ENCODE peak calls at places on chromosomes 5 and 9, in nine cellular contexts. One of them, this sample, is unnamed.

GRCh38 chr9:108776920-108777650 is 78.7 kb downstream of the ACTL7B start:
- DNase-seq in GM13977: no peak
- DNase-seq in breast epithelium: no peak
- DNase-seq in HCT116: no peak
- DNase-seq in coronary artery: no peak
- DNase-seq in nephron progenitor cell: no peak
- DNase-seq in epithelial cell of esophagus: peak; percentile 52
- DNase-seq in CD8-positive, alpha-beta T cell: no peak
- DNase-seq in A549: no peak
- DNase-seq in this sample: no peak

GRCh38 chr9:18359335-18359734 is 114.6 kb upstream of the ADAMTSL1 start:
- DNase-seq in GM13977: no peak
- DNase-seq in breast epithelium: no peak
- DNase-seq in HCT116: no peak
- DNase-seq in coronary artery: no peak
- DNase-seq in nephron progenitor cell: no peak
- DNase-seq in epithelial cell of esophagus: peak; percentile 12
- DNase-seq in CD8-positive, alpha-beta T cell: no peak
- DNase-seq in A549: no peak
- DNase-seq in this sample: no peak

GRCh38 chr5:34734321-34734720 is 78.2 kb downstream of the RAI14 start:
- DNase-seq in GM13977: no peak
- DNase-seq in breast epithelium: no peak
- DNase-seq in HCT116: no peak
- DNase-seq in coronary artery: no peak
- DNase-seq in nephron progenitor cell: no peak
- DNase-seq in epithelial cell of esophagus: no peak
- DNase-seq in CD8-positive, alpha-beta T cell: no peak
- DNase-seq in A549: no peak
- DNase-seq in this sample: no peak

GRCh38 chr5:178287791-178288105 is 55.1 kb upstream of the PHYKPL start:
- DNase-seq in GM13977: no peak
- DNase-seq in breast epithelium: peak; percentile 76
- DNase-seq in HCT116: no peak
- DNase-seq in coronary artery: no peak
- DNase-seq in nephron progenitor cell: no peak
- DNase-seq in epithelial cell of esophagus: no peak
- DNase-seq in CD8-positive, alpha-beta T cell: no peak
- DNase-seq in A549: no peak
- DNase-seq in this sample: no peak

GRCh38 chr5:125412051-125412560 is 665.7 kb upstream of the ZNF608 start:
- DNase-seq in GM13977: peak; percentile 25
- DNase-seq in breast epithelium: peak; percentile 29
- DNase-seq in HCT116: no peak
- DNase-seq in coronary artery: no peak
- DNase-seq in nephron progenitor cell: peak; percentile 31
- DNase-seq in epithelial cell of esophagus: peak; percentile 74
- DNase-seq in CD8-positive, alpha-beta T cell: no peak
- DNase-seq in A549: no peak
- DNase-seq in this sample: peak; percentile 38

GRCh38 chr9:104287255-104287872 is 193.3 kb downstream of the SMC2 start:
- DNase-seq in GM13977: no peak
- DNase-seq in breast epithelium: no peak
- DNase-seq in HCT116: no peak
- DNase-seq in coronary artery: no peak
- DNase-seq in nephron progenitor cell: no peak
- DNase-seq in epithelial cell of esophagus: no peak
- DNase-seq in CD8-positive, alpha-beta T cell: no peak
- DNase-seq in A549: no peak
- DNase-seq in this sample: no peak

GRCh38 chr5:151886741-151887261 is 37.9 kb downstream of the GLRA1 start:
- DNase-seq in GM13977: no peak
- DNase-seq in breast epithelium: no peak
- DNase-seq in HCT116: no peak
- DNase-seq in coronary artery: no peak
- DNase-seq in nephron progenitor cell: no peak
- DNase-seq in epithelial cell of esophagus: no peak
- DNase-seq in CD8-positive, alpha-beta T cell: no peak
- DNase-seq in A549: no peak
- DNase-seq in this sample: no peak

GRCh38 chr5:140295414-140295813 is 7.5 kb downstream of the PFDN1 start:
- DNase-seq in GM13977: no peak
- DNase-seq in breast epithelium: no peak
- DNase-seq in HCT116: no peak
- DNase-seq in coronary artery: no peak
- DNase-seq in nephron progenitor cell: no peak
- DNase-seq in epithelial cell of esophagus: peak; percentile 98
- DNase-seq in CD8-positive, alpha-beta T cell: no peak
- DNase-seq in A549: peak; percentile 61
- DNase-seq in this sample: no peak

GRCh38 chr5:64384761-64385160 is 121.1 kb upstream of the RGS7BP start:
- DNase-seq in GM13977: peak; percentile 3
- DNase-seq in breast epithelium: no peak
- DNase-seq in HCT116: peak; percentile 2
- DNase-seq in coronary artery: no peak
- DNase-seq in nephron progenitor cell: peak; percentile 2
- DNase-seq in epithelial cell of esophagus: peak; percentile 48
- DNase-seq in CD8-positive, alpha-beta T cell: no peak
- DNase-seq in A549: peak; percentile 19
- DNase-seq in this sample: peak; percentile 9

GRCh38 chr5:149399775-149400174 is 20.7 kb upstream of the IL17B start:
- DNase-seq in GM13977: no peak
- DNase-seq in breast epithelium: no peak
- DNase-seq in HCT116: no peak
- DNase-seq in coronary artery: no peak
- DNase-seq in nephron progenitor cell: no peak
- DNase-seq in epithelial cell of esophagus: no peak
- DNase-seq in CD8-positive, alpha-beta T cell: no peak
- DNase-seq in A549: no peak
- DNase-seq in this sample: no peak

GRCh38 chr9:98790601-98791146 is 5.7 kb downstream of the ANKS6 start:
- DNase-seq in GM13977: no peak
- DNase-seq in breast epithelium: no peak
- DNase-seq in HCT116: no peak
- DNase-seq in coronary artery: no peak
- DNase-seq in nephron progenitor cell: no peak
- DNase-seq in epithelial cell of esophagus: no peak
- DNase-seq in CD8-positive, alpha-beta T cell: no peak
- DNase-seq in A549: no peak
- DNase-seq in this sample: no peak

DNA sequence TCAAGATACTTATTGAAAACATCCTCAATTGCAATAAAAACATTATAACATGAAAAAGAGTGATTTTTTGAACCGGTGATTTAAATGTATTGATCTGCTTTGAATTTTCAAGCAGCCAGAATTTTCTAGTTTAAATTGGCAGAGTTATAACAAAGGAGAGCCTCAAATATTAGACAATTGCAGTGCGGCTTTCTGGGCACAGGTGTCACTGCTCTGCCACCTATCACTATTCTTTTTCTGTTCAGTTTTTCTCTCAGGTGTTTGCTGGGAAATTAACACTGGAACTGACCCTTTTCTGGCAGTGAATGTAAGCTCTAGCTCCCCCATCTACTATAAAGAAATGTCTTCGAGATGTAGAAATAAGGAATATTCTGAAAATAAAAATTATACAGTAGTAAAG is 23.0 kb downstream of the ZBED3 start:
- DNase-seq in GM13977: no peak
- DNase-seq in breast epithelium: no peak
- DNase-seq in HCT116: no peak
- DNase-seq in coronary artery: no peak
- DNase-seq in nephron progenitor cell: no peak
- DNase-seq in epithelial cell of esophagus: no peak
- DNase-seq in CD8-positive, alpha-beta T cell: no peak
- DNase-seq in A549: no peak
- DNase-seq in this sample: no peak
- TF ChIP-seq CTCF in GM13977: no peak
- TF ChIP-seq CTCF in breast epithelium: no peak
- TF ChIP-seq CTCF in HCT116: peak; percentile 45
- TF ChIP-seq CTCF in coronary artery: no peak
- TF ChIP-seq CTCF in nephron progenitor cell: no peak
- TF ChIP-seq CTCF in epithelial cell of esophagus: peak; percentile 31
- TF ChIP-seq CTCF in CD8-positive, alpha-beta T cell: no peak
- TF ChIP-seq CTCF in A549: no peak
- TF ChIP-seq CTCF in this sample: no peak

DNA sequence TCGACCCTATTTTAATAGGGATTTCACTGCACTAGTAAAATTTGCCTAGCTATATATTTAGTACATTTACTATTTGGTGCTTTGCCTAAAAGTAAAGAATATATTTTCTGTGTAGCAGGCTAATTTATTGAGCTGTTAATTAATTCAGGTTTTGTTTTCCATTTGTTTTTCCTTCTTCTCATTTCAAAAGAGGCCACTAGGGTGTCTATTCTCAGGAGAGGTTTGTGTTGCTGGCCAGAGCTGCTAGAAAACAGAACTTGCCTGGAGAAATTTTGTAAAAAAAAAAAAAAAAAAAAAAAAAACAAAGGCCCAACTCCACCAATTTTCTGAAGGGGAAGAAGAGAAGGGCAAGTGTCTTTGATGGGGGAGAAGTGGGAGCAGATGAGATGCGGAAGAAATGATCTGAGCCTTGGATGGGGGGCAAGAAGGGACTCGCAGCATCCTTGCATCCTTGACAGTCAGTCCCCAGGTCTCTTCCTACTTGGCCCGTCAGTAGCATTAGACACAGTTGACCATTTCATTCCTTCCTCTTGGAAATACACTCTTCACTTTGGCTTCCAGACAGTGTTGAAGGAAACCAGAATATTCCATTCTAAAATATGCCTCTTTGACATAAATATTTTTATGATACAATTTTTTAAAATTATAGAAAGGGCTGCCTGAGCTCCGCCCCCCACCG is 318.5 kb downstream of the TRPM3 start:
- DNase-seq in GM13977: no peak
- DNase-seq in breast epithelium: no peak
- DNase-seq in HCT116: no peak
- DNase-seq in coronary artery: no peak
- DNase-seq in nephron progenitor cell: no peak
- DNase-seq in epithelial cell of esophagus: no peak
- DNase-seq in CD8-positive, alpha-beta T cell: no peak
- DNase-seq in A549: no peak
- DNase-seq in this sample: no peak
- TF ChIP-seq CTCF in GM13977: no peak
- TF ChIP-seq CTCF in breast epithelium: no peak
- TF ChIP-seq CTCF in HCT116: no peak
- TF ChIP-seq CTCF in coronary artery: no peak
- TF ChIP-seq CTCF in nephron progenitor cell: no peak
- TF ChIP-seq CTCF in epithelial cell of esophagus: no peak
- TF ChIP-seq CTCF in CD8-positive, alpha-beta T cell: no peak
- TF ChIP-seq CTCF in A549: no peak
- TF ChIP-seq CTCF in this sample: no peak

GRCh38 chr9:121700165-121700830 is 48.9 kb downstream of the DAB2IP start:
- DNase-seq in GM13977: no peak
- DNase-seq in breast epithelium: peak; percentile 96
- DNase-seq in HCT116: no peak
- DNase-seq in coronary artery: no peak
- DNase-seq in nephron progenitor cell: peak; percentile 42
- DNase-seq in epithelial cell of esophagus: peak; percentile 99
- DNase-seq in CD8-positive, alpha-beta T cell: no peak
- DNase-seq in A549: peak; percentile 58
- DNase-seq in this sample: peak; percentile 39
- TF ChIP-seq CTCF in GM13977: peak; percentile 23
- TF ChIP-seq CTCF in breast epithelium: peak; percentile 44
- TF ChIP-seq CTCF in HCT116: peak; percentile 63
- TF ChIP-seq CTCF in coronary artery: peak; percentile 47
- TF ChIP-seq CTCF in nephron progenitor cell: no peak
- TF ChIP-seq CTCF in epithelial cell of esophagus: peak; percentile 59
- TF ChIP-seq CTCF in CD8-positive, alpha-beta T cell: no peak
- TF ChIP-seq CTCF in A549: peak; percentile 48
- TF ChIP-seq CTCF in this sample: peak; percentile 44

DNA sequence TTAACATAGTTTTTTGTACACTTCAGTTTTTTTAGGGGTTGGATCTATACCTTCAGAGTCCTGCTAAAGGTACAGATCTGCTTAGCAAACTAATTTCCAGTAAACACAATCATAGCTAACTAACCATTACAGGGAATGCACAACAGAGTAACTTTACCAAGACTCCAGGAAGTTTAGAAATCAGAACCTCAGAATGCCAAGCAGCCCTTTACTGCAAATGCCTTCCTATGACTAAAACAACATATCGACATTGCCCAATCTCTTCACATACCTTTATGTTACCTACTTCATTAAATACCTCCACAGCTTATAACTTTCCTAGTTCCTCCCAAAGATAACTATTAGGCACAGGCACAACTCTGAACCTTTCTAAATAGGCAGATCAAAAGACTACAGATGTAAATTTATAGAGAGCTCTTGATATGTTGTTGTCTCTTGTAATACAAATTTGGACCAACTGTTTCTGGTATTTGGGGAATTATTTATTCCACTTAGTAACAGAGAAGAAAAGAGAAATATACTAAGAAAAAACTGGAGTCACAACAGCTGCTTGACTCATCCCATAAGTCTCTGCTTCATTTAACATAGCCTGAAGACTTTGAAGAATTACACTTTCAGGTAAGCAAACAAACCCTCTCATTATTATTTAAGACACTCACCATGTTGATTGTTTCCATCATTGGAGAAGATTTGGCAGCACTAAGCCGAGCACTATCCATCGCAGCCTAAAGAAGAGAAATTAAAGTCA is 46.0 kb upstream of the OR2K2 start:
- DNase-seq in GM13977: no peak
- DNase-seq in breast epithelium: no peak
- DNase-seq in HCT116: no peak
- DNase-seq in coronary artery: no peak
- DNase-seq in nephron progenitor cell: no peak
- DNase-seq in epithelial cell of esophagus: peak; percentile 84
- DNase-seq in CD8-positive, alpha-beta T cell: no peak
- DNase-seq in A549: no peak
- DNase-seq in this sample: no peak
- TF ChIP-seq CTCF in GM13977: no peak
- TF ChIP-seq CTCF in breast epithelium: no peak
- TF ChIP-seq CTCF in HCT116: no peak
- TF ChIP-seq CTCF in coronary artery: no peak
- TF ChIP-seq CTCF in nephron progenitor cell: no peak
- TF ChIP-seq CTCF in epithelial cell of esophagus: no peak
- TF ChIP-seq CTCF in CD8-positive, alpha-beta T cell: no peak
- TF ChIP-seq CTCF in A549: no peak
- TF ChIP-seq CTCF in this sample: no peak

This sample was measured in GM10248.